ENCODE peak calls at places on chromosomes 4 and X, in ten cellular contexts. S is K562, C is activated T-cell treated with anti-CD3 and anti-CD28 coated beads for 1 hour, R is AG10803, U is upper lobe of left lung, L is fibroblast of the conjunctiva, K is IMR-90, O is NCI-H2107, H is neural crest cell, F is A172. M is an unnamed sample.

GRCh38 chr4:48635980-48636379 is 144.1 kb downstream of the FRYL start:
- DNase-seq in K (no peak), R (no peak), O (no peak), C (no peak), S (no peak), F (no peak), L (no peak), H (no peak), U (no peak), M (no peak)

GRCh38 chrX:111555559-111555958 is 44.1 kb downstream of the SERTM2 start:
- DNase-seq in C (no peak), F (no peak), O (no peak), L (no peak), H (no peak), R (no peak), U (no peak), S (no peak), K (no peak), M (no peak)

GRCh38 chr4:114980932-114981693 is 132.3 kb downstream of the NDST4 start:
- DNase-seq in O (no peak), H (no peak), U (no peak), C (no peak), L (peak; percentile 53), F (no peak), K (no peak), S (no peak), R (peak; percentile 0), M (no peak)

GRCh38 chr4:7806724-7807123 is 132.9 kb downstream of the AFAP1 start:
- DNase-seq in H (no peak), F (no peak), K (no peak), U (no peak), R (no peak), O (no peak), S (no peak), L (no peak), C (no peak), M (peak; percentile 51)

GRCh38 chrX:69015564-69016218 is 149.6 kb downstream of the PJA1 start:
- DNase-seq in R (no peak), K (no peak), F (no peak), H (no peak), L (no peak), C (no peak), S (no peak), O (no peak), U (no peak), M (peak; percentile 20)

GRCh38 chr4:40211224-40212185 is 14.7 kb downstream of the RHOH start:
- DNase-seq in H (no peak), R (no peak), O (no peak), F (peak; percentile 6), C (no peak), L (no peak), S (no peak), U (no peak), K (peak; percentile 41), M (no peak)

GRCh38 chr4:86493460-86493859 is 100.7 kb upstream of the PTPN13 start:
- DNase-seq in K (peak; percentile 36), R (peak; percentile 67), O (no peak), C (no peak), F (no peak), U (no peak), H (no peak), S (no peak), L (no peak), M (no peak)

GRCh38 chr4:81685105-81685504 is 213.4 kb upstream of the RASGEF1B start:
- DNase-seq in R (no peak), F (no peak), L (no peak), U (no peak), S (no peak), H (no peak), K (no peak), O (no peak), C (no peak), M (no peak)

GRCh38 chr4:71559957-71560541 is 221.2 kb downstream of the SLC4A4 start:
- DNase-seq in L (no peak), O (no peak), R (peak; percentile 18), C (no peak), H (no peak), K (peak; percentile 64), S (no peak), U (no peak), F (no peak), M (no peak)

GRCh38 chrX:53494427-53494826 is 60.3 kb upstream of the HSD17B10 start:
- DNase-seq in O (no peak), F (no peak), H (no peak), K (peak; percentile 29), C (no peak), L (no peak), U (no peak), S (no peak), R (peak; percentile 34), M (no peak)

GRCh38 chrX:91331476-91331875 is 103.2 kb upstream of the PABPC5 start:
- DNase-seq in K (no peak), R (no peak), L (no peak), F (no peak), O (no peak), C (no peak), U (no peak), H (no peak), S (no peak), M (no peak)

GRCh38 chrX:154696328-154697045 is 43.1 kb upstream of the CTAG2 start:
- DNase-seq in O (no peak), F (peak; percentile 76), K (peak; percentile 84), U (no peak), H (no peak), R (peak; percentile 78), C (no peak), L (peak; percentile 65), S (no peak), M (no peak)